ENCODE peak calls at places on chromosomes 13 and 19, in six cellular contexts. L is activated effector memory CD4-positive, alpha-beta T cell treated with anti-CD3 and anti-CD28 coated beads, Interleukin-2, amount 50 U/mL, for 16 hours; F is NCI-H1930; X is epithelial cell of esophagus; S is suprapubic skin; P is NB4. V is an unnamed sample.

GRCh38 chr19:40217027-40217810 is 965 bp downstream of the TTC9B start:
- DNase-seq in L (no peak), F (peak; percentile 74), X (peak; percentile 65), S (no peak), P (peak; percentile 19), V (no peak)

GRCh38 chr13:51921790-51922740 is 60.3 kb downstream of the CCDC70 start:
- DNase-seq in L (no peak), F (no peak), X (no peak), S (peak; percentile 26), P (no peak), V (peak; percentile 20)

GRCh38 chr13:62626771-62627170 is 1211.1 kb upstream of the PCDH20 start:
- DNase-seq in L (no peak), F (no peak), X (no peak), S (no peak), P (peak; percentile 20), V (peak; percentile 31)

GRCh38 chr13:44758595-44759221 is 182.6 kb upstream of the TSC22D1 start:
- DNase-seq in L (no peak), F (no peak), X (peak; percentile 97), S (no peak), P (no peak), V (no peak)

GRCh38 chr19:48698046-48698445 is 2.3 kb downstream of the FUT2 start:
- DNase-seq in L (no peak), F (no peak), X (peak; percentile 37), S (no peak), P (no peak), V (peak; percentile 79)

GRCh38 chr19:7191946-7192691 is 102.1 kb downstream of the INSR start:
- DNase-seq in L (peak; percentile 66), F (no peak), X (no peak), S (no peak), P (peak; percentile 81), V (peak; percentile 3)

GRCh38 chr13:42333613-42334328 is 61.8 kb downstream of the AKAP11 start:
- DNase-seq in L (no peak), F (no peak), X (peak; percentile 51), S (no peak), P (peak; percentile 33), V (peak; percentile 54)

GRCh38 chr13:99439850-99440604 is 61.2 kb upstream of the TM9SF2 start:
- DNase-seq in L (no peak), F (no peak), X (peak; percentile 28), S (no peak), P (no peak), V (no peak)

GRCh38 chr13:106210327-106210726 is 325.1 kb downstream of the EFNB2 start:
- DNase-seq in L (no peak), F (no peak), X (no peak), S (no peak), P (no peak), V (peak; percentile 12)

GRCh38 chr19:34430738-34431625 is 2.8 kb downstream of the UBA2 start:
- DNase-seq in L (no peak), F (peak; percentile 16), X (peak; percentile 57), S (no peak), P (peak; percentile 68), V (peak; percentile 86)

GRCh38 chr19:14277608-14278007 is 71.6 kb upstream of the ADGRL1 start:
- DNase-seq in L (no peak), F (no peak), X (no peak), S (no peak), P (no peak), V (no peak)